ENCODE peak calls at places on chromosomes 12 and 14, in five cellular contexts. H, V, W, L and M are unnamed samples.

GRCh38 chr12:80484778-80485177 is 40.7 kb downstream of the PTPRQ start:
- DNase-seq in H (no peak), V (no peak), W (no peak), L (no peak), M (no peak)

GRCh38 chr12:70451528-70451927 is 85.4 kb downstream of the KCNMB4 start:
- DNase-seq in H (no peak), V (no peak), W (no peak), L (no peak), M (no peak)

GRCh38 chr12:132622437-132623071 is 4.0 kb downstream of the P2RX2 start:
- DNase-seq in H (no peak), V (no peak), W (peak; percentile 84), L (no peak), M (no peak)

GRCh38 chr12:46959484-46959883 is 119.9 kb upstream of the PCED1B start:
- DNase-seq in H (no peak), V (no peak), W (peak; percentile 76), L (no peak), M (no peak)

GRCh38 chr14:60349663-60350365 is 100.8 kb downstream of the PPM1A start:
- DNase-seq in H (no peak), V (no peak), W (peak; percentile 47), L (no peak), M (no peak)

GRCh38 chr14:53842938-53843337 is 113.7 kb downstream of the BMP4 start:
- DNase-seq in H (no peak), V (no peak), W (peak; percentile 38), L (no peak), M (no peak)

GRCh38 chr14:75946785-75947184 is 35.0 kb downstream of the TGFB3 start:
- DNase-seq in H (no peak), V (no peak), W (no peak), L (no peak), M (no peak)

GRCh38 chr14:29493849-29494248 is 433.8 kb downstream of the PRKD1 start:
- DNase-seq in H (no peak), V (no peak), W (no peak), L (no peak), M (no peak)

GRCh38 chr12:96034631-96035282 is 630 bp downstream of the LTA4H start:
- DNase-seq in H (no peak), V (no peak), W (peak; percentile 53), L (no peak), M (no peak)

GRCh38 chr12:96164951-96165858 is 29.0 kb upstream of the ELK3 start:
- DNase-seq in H (no peak), V (peak; percentile 26), W (no peak), L (no peak), M (no peak)

GRCh38 chr14:105817971-105818711 is 291.8 kb downstream of the TMEM121 start:
- DNase-seq in H (no peak), V (no peak), W (no peak), L (no peak), M (no peak)

GRCh38 chr12:645563-646071 is 17.6 kb downstream of the NINJ2 start:
- DNase-seq in H (no peak), V (peak; percentile 56), W (peak; percentile 77), L (no peak), M (no peak)

GRCh38 chr14:51053157-51053556 is 41.7 kb downstream of the TRIM9 start:
- DNase-seq in H (no peak), V (no peak), W (no peak), L (no peak), M (no peak)

GRCh38 chr12:11862794-11863193 is 207.9 kb upstream of the BCL2L14 start:
- DNase-seq in H (no peak), V (no peak), W (peak; percentile 67), L (no peak), M (no peak)

GRCh38 chr12:94641283-94641682 is 9.1 kb downstream of the TMCC3 start:
- DNase-seq in H (no peak), V (no peak), W (no peak), L (no peak), M (no peak)

GRCh38 chr12:116161588-116161987 is 115.9 kb downstream of the MED13L start:
- DNase-seq in H (no peak), V (no peak), W (no peak), L (no peak), M (no peak)

GRCh38 chr14:28765907-28766504 is 581 bp upstream of the FOXG1 start:
- DNase-seq in H (no peak), V (no peak), W (peak; percentile 22), L (no peak), M (peak; percentile 60)

GRCh38 chr12:52873832-52874572 is 25.2 kb upstream of the KRT78 start:
- DNase-seq in H (peak; percentile 28), V (peak; percentile 86), W (peak; percentile 95), L (no peak), M (no peak)

GRCh38 chr12:52871291-52871961 is 22.6 kb upstream of the KRT78 start:
- DNase-seq in H (no peak), V (no peak), W (peak; percentile 84), L (no peak), M (no peak)

GRCh38 chr12:52874573-52875435 is 26.0 kb upstream of the KRT78 start:
- DNase-seq in H (no peak), V (no peak), W (no peak), L (no peak), M (no peak)

GRCh38 chr12:52872644-52873384 is 24.0 kb upstream of the KRT78 start:
- DNase-seq in H (no peak), V (no peak), W (no peak), L (no peak), M (no peak)

DNA sequence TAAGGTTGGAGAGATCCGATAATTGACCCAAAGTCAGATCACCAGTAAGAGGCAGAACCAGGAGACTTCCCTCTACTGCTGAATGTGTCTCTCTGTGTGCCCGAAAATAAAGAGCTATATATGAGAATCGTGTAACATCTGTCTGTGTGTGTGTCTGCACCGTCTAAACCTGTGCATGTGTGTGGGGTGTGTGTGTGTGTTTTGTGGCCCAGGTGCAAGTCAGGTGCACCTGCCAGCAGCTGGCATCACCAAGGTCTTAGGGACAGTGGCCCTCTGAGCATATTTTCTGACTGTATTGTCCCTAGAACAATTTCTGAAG is 24.7 kb upstream of the KRT78 start:
- DNase-seq in H (no peak), V (no peak), W (no peak), L (no peak), M (no peak)
- H3K4me3 ChIP-seq in H (no peak overlapping the region), V (peak overlapping the region; percentile 69), W (peak overlapping the region; percentile 70), L (no peak overlapping the region), M (no peak overlapping the region)

GRCh38 chr12:57498571-57498970 is 10.7 kb downstream of the MARS1 start:
- DNase-seq in H (no peak), V (no peak), W (no peak), L (no peak), M (no peak)

GRCh38 chr12:57498143-57498524 is 10.3 kb downstream of the MARS1 start:
- DNase-seq in H (no peak), V (no peak), W (no peak), L (no peak), M (no peak)

GRCh38 chr12:57500213-57500612 is 12.3 kb downstream of the MARS1 start:
- DNase-seq in H (no peak), V (no peak), W (no peak), L (no peak), M (no peak)

GRCh38 chr12:57504033-57504432 is 16.2 kb downstream of the MARS1 start:
- DNase-seq in H (no peak), V (no peak), W (no peak), L (no peak), M (no peak)
- H3K36me3 ChIP-seq in H (peaks cover 60% of the 10 kb centered on the region), V (peaks cover 71% of the 10 kb centered on the region), W (peaks cover 65% of the 10 kb centered on the region), L (peaks cover 38% of the 10 kb centered on the region), M (peaks cover 21% of the 10 kb centered on the region)

DNA sequence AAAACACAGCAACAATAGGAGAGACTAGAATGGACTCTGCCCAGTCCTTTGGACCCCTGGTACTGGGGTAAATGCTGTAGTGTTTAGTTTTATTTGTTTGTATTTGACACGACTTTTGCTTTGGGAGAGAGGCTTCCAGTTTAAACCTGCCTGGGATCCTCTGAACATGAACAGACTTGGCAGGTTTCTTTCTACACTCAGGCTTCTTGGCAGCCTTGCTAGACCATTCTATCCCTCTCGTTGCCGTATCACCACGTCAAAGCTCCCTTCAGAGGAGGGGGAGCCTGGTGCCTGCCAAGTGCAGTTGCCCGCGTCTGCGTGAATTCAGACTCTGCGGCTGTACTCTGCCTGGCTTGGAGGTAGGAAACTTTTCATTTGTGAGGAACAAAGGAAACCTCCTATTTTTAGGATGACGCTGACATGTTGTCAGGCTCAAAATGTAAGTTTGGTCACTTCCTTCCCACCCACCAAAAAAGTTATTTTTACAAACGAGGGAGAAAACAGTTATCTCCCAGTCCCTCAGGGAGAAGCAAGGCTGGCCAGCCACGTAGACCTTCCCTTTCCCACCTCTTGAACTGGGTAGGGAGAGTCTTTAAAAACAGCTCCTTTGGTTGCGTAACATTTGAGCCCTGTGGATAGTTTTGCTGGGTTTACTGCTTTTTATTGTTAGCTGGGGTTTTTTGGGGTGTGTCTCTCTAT is 26.0 kb downstream of the CD9 start:
- DNase-seq in H (no peak), V (peak; percentile 78), W (no peak), L (no peak), M (no peak)
- H3K4me3 ChIP-seq in H (no peak overlapping the region), V (peak overlapping the region; percentile 52), W (peak overlapping the region; percentile 59), L (no peak overlapping the region), M (no peak overlapping the region)

GRCh38 chr12:112243255-112243965 is 118.0 kb downstream of the TRAFD1 start:
- DNase-seq in H (no peak), V (no peak), W (no peak), L (no peak), M (peak; percentile 11)
- H3K36me3 ChIP-seq in H (peaks cover 76% of the 10 kb centered on the region), V (peaks cover 100% of the 10 kb centered on the region), W (peaks cover 79% of the 10 kb centered on the region), L (peaks cover 29% of the 10 kb centered on the region), M (peaks cover 14% of the 10 kb centered on the region)

DNA sequence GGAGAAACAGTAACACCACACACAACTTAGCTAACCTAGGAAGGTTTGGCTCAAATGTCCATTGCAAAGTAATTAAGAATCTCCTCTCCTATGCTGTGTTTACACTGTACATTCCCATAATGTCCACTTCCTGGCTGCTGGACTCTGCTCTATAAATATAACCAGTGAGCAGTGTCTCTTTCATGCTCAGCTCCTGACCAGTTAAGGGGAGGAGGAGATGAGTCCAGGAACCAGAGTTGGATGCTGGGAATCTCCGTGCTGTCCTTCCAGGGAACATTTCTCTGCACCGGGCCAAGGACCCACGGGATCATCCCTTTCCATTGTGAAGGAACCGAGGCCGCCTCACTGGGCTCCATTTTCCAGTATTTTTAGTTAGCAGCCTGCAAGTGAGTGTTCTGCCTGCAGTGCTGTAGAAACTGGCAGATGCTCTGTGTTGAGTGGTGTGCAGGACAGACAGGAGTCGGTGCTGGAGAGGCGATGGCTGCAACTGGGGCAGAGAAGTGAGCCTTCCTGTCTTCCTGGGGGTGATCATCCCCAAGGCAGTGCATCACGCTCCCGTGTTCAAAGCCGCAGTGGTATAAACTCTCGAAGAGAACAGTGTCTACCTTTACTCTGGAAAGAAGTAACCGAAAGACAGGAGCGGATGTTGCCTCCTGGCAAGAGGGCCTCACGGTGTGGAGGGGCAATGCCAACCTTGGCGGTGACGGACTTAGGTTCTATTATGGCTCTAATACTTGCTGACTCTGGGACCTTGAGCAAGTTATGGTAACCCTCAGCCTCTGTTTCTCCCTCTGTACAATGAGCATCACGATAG is 195.5 kb downstream of the CACNA1C start:
- DNase-seq in H (no peak), V (no peak), W (peak; percentile 95), L (no peak), M (peak; percentile 36)
- H3K4me3 ChIP-seq in H (no peak overlapping the region), V (no peak overlapping the region), W (no peak overlapping the region), L (no peak overlapping the region), M (no peak overlapping the region)

DNA sequence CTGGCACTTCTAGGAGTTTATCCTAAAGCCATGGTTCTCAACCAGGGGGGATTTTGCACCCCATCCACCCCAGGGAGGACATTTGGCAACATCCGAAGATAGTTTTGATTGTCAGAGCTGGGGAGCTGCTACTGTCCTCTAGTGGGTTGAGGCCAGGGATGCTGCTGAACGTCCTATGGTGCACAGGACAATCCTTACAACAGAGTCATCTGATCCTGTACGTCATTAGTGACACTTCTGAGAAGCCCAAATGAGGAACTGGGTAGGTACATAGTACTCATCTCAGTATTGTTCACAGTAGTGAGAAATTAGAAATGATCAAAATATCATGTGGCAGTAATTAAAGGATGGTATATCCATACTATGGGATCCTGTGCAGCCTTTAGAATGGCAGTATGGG is 185.1 kb downstream of the CHST11 start:
- DNase-seq in H (no peak), V (no peak), W (no peak), L (no peak), M (peak; percentile 64)
- H3K36me3 ChIP-seq in H (peaks cover 9% of the 10 kb centered on the region), V (no peaks in the 10 kb centered on the region), W (no peaks in the 10 kb centered on the region), L (no peaks in the 10 kb centered on the region), M (no peaks in the 10 kb centered on the region)